ENCODE peak calls at places on chromosomes 13 and 19, in ten cellular contexts. One of them, this sample, is unnamed.

GRCh38 chr13:69213331-69213850 is 894.2 kb upstream of the ATXN8OS start:
- DNase-seq in IMR-90: no peak
- DNase-seq in RWPE2: no peak
- DNase-seq in right cardiac atrium: no peak
- DNase-seq in cardiac muscle cell: no peak
- DNase-seq in tibial artery: no peak
- DNase-seq in heart right ventricle: no peak
- DNase-seq in fibroblast of lung: no peak
- DNase-seq in CD8-positive, alpha-beta memory T cell: no peak
- DNase-seq in esophagus muscularis mucosa: no peak
- DNase-seq in this sample: no peak

GRCh38 chr13:24267801-24268200 is 41.6 kb upstream of the C1QTNF9 start:
- DNase-seq in right cardiac atrium: no peak
- DNase-seq in tibial artery: no peak
- DNase-seq in cardiac muscle cell: no peak
- DNase-seq in RWPE2: no peak
- DNase-seq in fibroblast of lung: no peak
- DNase-seq in IMR-90: no peak
- DNase-seq in CD8-positive, alpha-beta memory T cell: no peak
- DNase-seq in heart right ventricle: no peak
- DNase-seq in esophagus muscularis mucosa: no peak
- DNase-seq in this sample: no peak

GRCh38 chr13:63209330-63210017 is 1793.8 kb upstream of the PCDH20 start:
- DNase-seq in fibroblast of lung: peak; percentile 12
- DNase-seq in RWPE2: no peak
- DNase-seq in tibial artery: no peak
- DNase-seq in CD8-positive, alpha-beta memory T cell: no peak
- DNase-seq in heart right ventricle: no peak
- DNase-seq in right cardiac atrium: no peak
- DNase-seq in cardiac muscle cell: no peak
- DNase-seq in esophagus muscularis mucosa: no peak
- DNase-seq in IMR-90: peak; percentile 65
- DNase-seq in this sample: no peak

GRCh38 chr13:97978661-97979450 is 25.4 kb downstream of the IPO5 start:
- DNase-seq in right cardiac atrium: no peak
- DNase-seq in heart right ventricle: no peak
- DNase-seq in RWPE2: no peak
- DNase-seq in fibroblast of lung: peak; percentile 47
- DNase-seq in CD8-positive, alpha-beta memory T cell: no peak
- DNase-seq in esophagus muscularis mucosa: no peak
- DNase-seq in tibial artery: no peak
- DNase-seq in IMR-90: peak; percentile 28
- DNase-seq in cardiac muscle cell: no peak
- DNase-seq in this sample: no peak

GRCh38 chr19:13195678-13196077 is 45.5 kb downstream of the IER2 start:
- DNase-seq in heart right ventricle: no peak
- DNase-seq in tibial artery: no peak
- DNase-seq in CD8-positive, alpha-beta memory T cell: peak; percentile 47
- DNase-seq in esophagus muscularis mucosa: no peak
- DNase-seq in fibroblast of lung: no peak
- DNase-seq in RWPE2: no peak
- DNase-seq in IMR-90: no peak
- DNase-seq in cardiac muscle cell: peak; percentile 61
- DNase-seq in right cardiac atrium: no peak
- DNase-seq in this sample: no peak

GRCh38 chr19:55581145-55581827 is 638 bp upstream of the ZNF579 start:
- DNase-seq in CD8-positive, alpha-beta memory T cell: no peak
- DNase-seq in esophagus muscularis mucosa: no peak
- DNase-seq in RWPE2: no peak
- DNase-seq in heart right ventricle: no peak
- DNase-seq in IMR-90: no peak
- DNase-seq in right cardiac atrium: peak; percentile 36
- DNase-seq in tibial artery: no peak
- DNase-seq in cardiac muscle cell: no peak
- DNase-seq in fibroblast of lung: no peak
- DNase-seq in this sample: no peak

GRCh38 chr19:13692096-13692495 is 72.2 kb upstream of the MRI1 start:
- DNase-seq in IMR-90: peak; percentile 60
- DNase-seq in cardiac muscle cell: no peak
- DNase-seq in heart right ventricle: no peak
- DNase-seq in CD8-positive, alpha-beta memory T cell: no peak
- DNase-seq in right cardiac atrium: no peak
- DNase-seq in RWPE2: peak; percentile 66
- DNase-seq in tibial artery: no peak
- DNase-seq in esophagus muscularis mucosa: no peak
- DNase-seq in fibroblast of lung: peak; percentile 46
- DNase-seq in this sample: peak; percentile 75

GRCh38 chr19:28289294-28290063 is 923.5 kb downstream of the UQCRFS1 start:
- DNase-seq in heart right ventricle: no peak
- DNase-seq in tibial artery: no peak
- DNase-seq in fibroblast of lung: no peak
- DNase-seq in cardiac muscle cell: no peak
- DNase-seq in RWPE2: no peak
- DNase-seq in IMR-90: no peak
- DNase-seq in esophagus muscularis mucosa: no peak
- DNase-seq in right cardiac atrium: peak; percentile 59
- DNase-seq in CD8-positive, alpha-beta memory T cell: no peak
- DNase-seq in this sample: peak; percentile 70

GRCh38 chr19:46924874-46925547 is 64.2 kb downstream of the ARHGAP35 start:
- DNase-seq in tibial artery: no peak
- DNase-seq in cardiac muscle cell: no peak
- DNase-seq in esophagus muscularis mucosa: no peak
- DNase-seq in IMR-90: no peak
- DNase-seq in right cardiac atrium: no peak
- DNase-seq in heart right ventricle: no peak
- DNase-seq in fibroblast of lung: no peak
- DNase-seq in CD8-positive, alpha-beta memory T cell: peak; percentile 7
- DNase-seq in RWPE2: no peak
- DNase-seq in this sample: no peak

GRCh38 chr19:50378863-50379236 is 2.6 kb downstream of the NR1H2 start:
- DNase-seq in fibroblast of lung: no peak
- DNase-seq in heart right ventricle: no peak
- DNase-seq in CD8-positive, alpha-beta memory T cell: no peak
- DNase-seq in tibial artery: no peak
- DNase-seq in RWPE2: no peak
- DNase-seq in right cardiac atrium: no peak
- DNase-seq in IMR-90: no peak
- DNase-seq in esophagus muscularis mucosa: no peak
- DNase-seq in cardiac muscle cell: no peak
- DNase-seq in this sample: no peak

GRCh38 chr13:107348931-107349330 is 781.0 kb upstream of the ARGLU1 start:
- DNase-seq in right cardiac atrium: no peak
- DNase-seq in cardiac muscle cell: no peak
- DNase-seq in RWPE2: no peak
- DNase-seq in esophagus muscularis mucosa: no peak
- DNase-seq in fibroblast of lung: peak; percentile 69
- DNase-seq in CD8-positive, alpha-beta memory T cell: no peak
- DNase-seq in heart right ventricle: no peak
- DNase-seq in IMR-90: peak; percentile 70
- DNase-seq in tibial artery: no peak
- DNase-seq in this sample: no peak

GRCh38 chr13:57137631-57138030 is 3.1 kb upstream of the PRR20A start:
- DNase-seq in right cardiac atrium: no peak
- DNase-seq in fibroblast of lung: no peak
- DNase-seq in RWPE2: no peak
- DNase-seq in heart right ventricle: no peak
- DNase-seq in esophagus muscularis mucosa: no peak
- DNase-seq in tibial artery: no peak
- DNase-seq in IMR-90: no peak
- DNase-seq in CD8-positive, alpha-beta memory T cell: no peak
- DNase-seq in cardiac muscle cell: no peak
- DNase-seq in this sample: no peak

GRCh38 chr13:66886248-66886647 is 343.9 kb downstream of the PCDH9 start:
- DNase-seq in IMR-90: no peak
- DNase-seq in tibial artery: no peak
- DNase-seq in right cardiac atrium: no peak
- DNase-seq in esophagus muscularis mucosa: no peak
- DNase-seq in cardiac muscle cell: peak; percentile 1
- DNase-seq in fibroblast of lung: no peak
- DNase-seq in RWPE2: no peak
- DNase-seq in heart right ventricle: no peak
- DNase-seq in CD8-positive, alpha-beta memory T cell: no peak
- DNase-seq in this sample: peak; percentile 25

GRCh38 chr19:31436121-31436776 is 87.0 kb upstream of the TSHZ3 start:
- DNase-seq in cardiac muscle cell: no peak
- DNase-seq in esophagus muscularis mucosa: peak; percentile 45
- DNase-seq in RWPE2: no peak
- DNase-seq in CD8-positive, alpha-beta memory T cell: no peak
- DNase-seq in heart right ventricle: no peak
- DNase-seq in fibroblast of lung: no peak
- DNase-seq in right cardiac atrium: no peak
- DNase-seq in tibial artery: no peak
- DNase-seq in IMR-90: peak; percentile 24
- DNase-seq in this sample: no peak

GRCh38 chr13:75766636-75767035 is 130.5 kb downstream of the LMO7 start:
- DNase-seq in RWPE2: no peak
- DNase-seq in fibroblast of lung: no peak
- DNase-seq in CD8-positive, alpha-beta memory T cell: peak; percentile 4
- DNase-seq in heart right ventricle: no peak
- DNase-seq in esophagus muscularis mucosa: no peak
- DNase-seq in cardiac muscle cell: no peak
- DNase-seq in IMR-90: no peak
- DNase-seq in tibial artery: no peak
- DNase-seq in right cardiac atrium: no peak
- DNase-seq in this sample: no peak
- H3K27ac ChIP-seq in RWPE2: no peak overlapping the region
- H3K27ac ChIP-seq in fibroblast of lung: no peak overlapping the region
- H3K27ac ChIP-seq in CD8-positive, alpha-beta memory T cell: no peak overlapping the region
- H3K27ac ChIP-seq in heart right ventricle: no peak overlapping the region
- H3K27ac ChIP-seq in esophagus muscularis mucosa: no peak overlapping the region
- H3K27ac ChIP-seq in cardiac muscle cell: no peak overlapping the region
- H3K27ac ChIP-seq in IMR-90: no peak overlapping the region
- H3K27ac ChIP-seq in tibial artery: no peak overlapping the region
- H3K27ac ChIP-seq in right cardiac atrium: no peak overlapping the region
- H3K27ac ChIP-seq in this sample: no peak overlapping the region

GRCh38 chr13:110409581-110409992 is 102.5 kb downstream of the COL4A2 start:
- DNase-seq in tibial artery: peak; percentile 67
- DNase-seq in IMR-90: peak; percentile 68
- DNase-seq in RWPE2: no peak
- DNase-seq in esophagus muscularis mucosa: no peak
- DNase-seq in heart right ventricle: no peak
- DNase-seq in right cardiac atrium: peak; percentile 70
- DNase-seq in CD8-positive, alpha-beta memory T cell: no peak
- DNase-seq in fibroblast of lung: peak; percentile 76
- DNase-seq in cardiac muscle cell: no peak
- DNase-seq in this sample: no peak
- H3K27ac ChIP-seq in tibial artery: peak overlapping the region; percentile 85
- H3K27ac ChIP-seq in IMR-90: peak overlapping the region; percentile 81
- H3K27ac ChIP-seq in RWPE2: peak overlapping the region; percentile 78
- H3K27ac ChIP-seq in esophagus muscularis mucosa: peak overlapping the region; percentile 92
- H3K27ac ChIP-seq in heart right ventricle: peak overlapping the region; percentile 81
- H3K27ac ChIP-seq in right cardiac atrium: peak overlapping the region; percentile 87
- H3K27ac ChIP-seq in CD8-positive, alpha-beta memory T cell: no peak overlapping the region
- H3K27ac ChIP-seq in fibroblast of lung: peak overlapping the region; percentile 43
- H3K27ac ChIP-seq in cardiac muscle cell: no peak overlapping the region
- H3K27ac ChIP-seq in this sample: no peak overlapping the region

DNA sequence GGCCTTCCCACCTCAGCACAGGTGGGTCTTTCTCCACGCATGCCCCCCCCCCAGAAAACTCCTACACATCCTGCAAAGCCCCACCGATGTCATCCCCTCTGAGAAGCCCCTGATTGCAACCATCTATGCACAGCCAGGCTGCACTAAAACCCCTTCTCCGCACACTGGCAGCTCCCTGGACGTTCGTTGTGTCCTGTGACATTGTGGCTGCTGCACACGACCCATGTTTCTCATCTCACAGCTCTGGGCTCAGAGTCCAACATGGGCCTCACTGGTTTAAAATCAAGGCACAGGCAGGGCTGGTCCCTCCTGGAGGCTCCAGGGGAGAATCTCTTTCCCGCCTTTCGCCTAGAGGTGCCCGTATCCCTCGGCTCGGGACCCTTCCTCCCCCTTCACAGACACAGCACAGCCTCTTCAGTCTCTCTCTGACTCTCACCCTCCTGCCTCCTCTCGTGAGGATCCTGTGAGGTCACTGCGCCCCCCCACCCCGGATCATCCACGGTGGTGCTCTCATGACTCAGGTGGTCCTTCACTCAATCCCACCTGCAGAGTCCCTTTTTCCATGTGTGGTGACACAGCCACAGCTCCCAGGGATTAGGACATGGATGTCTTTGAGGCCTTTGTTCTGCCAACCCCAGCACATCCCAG is 71.2 kb downstream of the GADD45B start:
- DNase-seq in heart right ventricle: no peak
- DNase-seq in fibroblast of lung: no peak
- DNase-seq in esophagus muscularis mucosa: no peak
- DNase-seq in RWPE2: no peak
- DNase-seq in cardiac muscle cell: no peak
- DNase-seq in IMR-90: no peak
- DNase-seq in CD8-positive, alpha-beta memory T cell: no peak
- DNase-seq in tibial artery: no peak
- DNase-seq in right cardiac atrium: peak; percentile 62
- DNase-seq in this sample: no peak
- H3K27ac ChIP-seq in heart right ventricle: peak overlapping the region; percentile 86
- H3K27ac ChIP-seq in fibroblast of lung: peak overlapping the region; percentile 62
- H3K27ac ChIP-seq in esophagus muscularis mucosa: peak overlapping the region; percentile 92
- H3K27ac ChIP-seq in RWPE2: no peak overlapping the region
- H3K27ac ChIP-seq in cardiac muscle cell: peak overlapping the region; percentile 100
- H3K27ac ChIP-seq in IMR-90: no peak overlapping the region
- H3K27ac ChIP-seq in CD8-positive, alpha-beta memory T cell: no peak overlapping the region
- H3K27ac ChIP-seq in tibial artery: peak overlapping the region; percentile 86
- H3K27ac ChIP-seq in right cardiac atrium: peak overlapping the region; percentile 66
- H3K27ac ChIP-seq in this sample: peak overlapping the region; percentile 98

GRCh38 chr19:18008814-18009213 is 844 bp downstream of the ARRDC2 start:
- DNase-seq in heart right ventricle: no peak
- DNase-seq in esophagus muscularis mucosa: no peak
- DNase-seq in CD8-positive, alpha-beta memory T cell: no peak
- DNase-seq in right cardiac atrium: peak; percentile 58
- DNase-seq in IMR-90: no peak
- DNase-seq in cardiac muscle cell: no peak
- DNase-seq in tibial artery: no peak
- DNase-seq in RWPE2: no peak
- DNase-seq in fibroblast of lung: no peak
- DNase-seq in this sample: no peak

GRCh38 chr19:18009412-18010066 is 1.6 kb downstream of the ARRDC2 start:
- DNase-seq in esophagus muscularis mucosa: no peak
- DNase-seq in cardiac muscle cell: no peak
- DNase-seq in right cardiac atrium: peak; percentile 47
- DNase-seq in fibroblast of lung: no peak
- DNase-seq in IMR-90: peak; percentile 17
- DNase-seq in heart right ventricle: no peak
- DNase-seq in RWPE2: no peak
- DNase-seq in CD8-positive, alpha-beta memory T cell: no peak
- DNase-seq in tibial artery: no peak
- DNase-seq in this sample: no peak

GRCh38 chr19:18006895-18007604 is 920 bp upstream of the ARRDC2 start:
- DNase-seq in CD8-positive, alpha-beta memory T cell: peak; percentile 74
- DNase-seq in RWPE2: no peak
- DNase-seq in fibroblast of lung: peak; percentile 70
- DNase-seq in esophagus muscularis mucosa: peak; percentile 96
- DNase-seq in IMR-90: peak; percentile 62
- DNase-seq in heart right ventricle: peak; percentile 88
- DNase-seq in tibial artery: peak; percentile 80
- DNase-seq in right cardiac atrium: peak; percentile 92
- DNase-seq in cardiac muscle cell: peak; percentile 87
- DNase-seq in this sample: peak; percentile 67

GRCh38 chr19:18007605-18007938 is 398 bp upstream of the ARRDC2 start:
- DNase-seq in RWPE2: peak; percentile 64
- DNase-seq in CD8-positive, alpha-beta memory T cell: no peak
- DNase-seq in right cardiac atrium: no peak
- DNase-seq in cardiac muscle cell: no peak
- DNase-seq in tibial artery: no peak
- DNase-seq in esophagus muscularis mucosa: no peak
- DNase-seq in IMR-90: no peak
- DNase-seq in fibroblast of lung: no peak
- DNase-seq in heart right ventricle: no peak
- DNase-seq in this sample: no peak

GRCh38 chr19:18007939-18008673 is at the start of gene ARRDC2:
- DNase-seq in fibroblast of lung: peak; percentile 90
- DNase-seq in right cardiac atrium: peak; percentile 97
- DNase-seq in RWPE2: peak; percentile 87
- DNase-seq in IMR-90: peak; percentile 87
- DNase-seq in cardiac muscle cell: peak; percentile 95
- DNase-seq in esophagus muscularis mucosa: peak; percentile 98
- DNase-seq in heart right ventricle: peak; percentile 92
- DNase-seq in CD8-positive, alpha-beta memory T cell: peak; percentile 87
- DNase-seq in tibial artery: peak; percentile 96
- DNase-seq in this sample: peak; percentile 79
- H3K27ac ChIP-seq in fibroblast of lung: peak within 1 kb of the TSS; percentile 43
- H3K27ac ChIP-seq in right cardiac atrium: peak within 1 kb of the TSS; percentile 49
- H3K27ac ChIP-seq in RWPE2: peak within 1 kb of the TSS; percentile 4
- H3K27ac ChIP-seq in IMR-90: peak within 1 kb of the TSS; percentile 44
- H3K27ac ChIP-seq in cardiac muscle cell: no peak within 1 kb of the TSS
- H3K27ac ChIP-seq in esophagus muscularis mucosa: peak within 1 kb of the TSS; percentile 86
- H3K27ac ChIP-seq in heart right ventricle: peak within 1 kb of the TSS; percentile 89
- H3K27ac ChIP-seq in CD8-positive, alpha-beta memory T cell: peak within 1 kb of the TSS; percentile 38
- H3K27ac ChIP-seq in tibial artery: peak within 1 kb of the TSS; percentile 88
- H3K27ac ChIP-seq in this sample: peak within 1 kb of the TSS; percentile 91

This sample was measured in caudate nucleus.